ENCODE peak calls at places on chromosomes 7 and 10, in seven cellular contexts. One of them, this sample, is unnamed. For H3K4me1, the result is how much of the 10 kb centered on the place peaks cover.

GRCh38 chr7:85564861-85565630 is 378.2 kb upstream of the SEMA3D start:
- DNase-seq in astrocyte: no peak
- DNase-seq in effector memory CD4-positive, alpha-beta T cell: no peak
- DNase-seq in neural progenitor cell: no peak
- DNase-seq in stomach: no peak
- DNase-seq in left lung: no peak
- DNase-seq in neuronal stem cell: no peak
- DNase-seq in this sample: no peak

GRCh38 chr10:21509391-21510217 is 15.9 kb downstream of the SKIDA1 start:
- DNase-seq in astrocyte: no peak
- DNase-seq in effector memory CD4-positive, alpha-beta T cell: no peak
- DNase-seq in neural progenitor cell: peak
- DNase-seq in stomach: no peak
- DNase-seq in left lung: no peak
- DNase-seq in neuronal stem cell: no peak
- DNase-seq in this sample: no peak

GRCh38 chr7:137674064-137674463 is 172.7 kb downstream of the DGKI start:
- DNase-seq in astrocyte: no peak
- DNase-seq in effector memory CD4-positive, alpha-beta T cell: no peak
- DNase-seq in neural progenitor cell: no peak
- DNase-seq in stomach: no peak
- DNase-seq in left lung: no peak
- DNase-seq in neuronal stem cell: no peak
- DNase-seq in this sample: no peak

GRCh38 chr10:29105516-29106215 is 183.2 kb upstream of the LYZL1 start:
- DNase-seq in astrocyte: peak
- DNase-seq in effector memory CD4-positive, alpha-beta T cell: no peak
- DNase-seq in neural progenitor cell: no peak
- DNase-seq in stomach: no peak
- DNase-seq in left lung: no peak
- DNase-seq in neuronal stem cell: no peak
- DNase-seq in this sample: no peak

GRCh38 chr7:81180573-81180972 is 261.7 kb upstream of the SEMA3C start:
- DNase-seq in astrocyte: no peak
- DNase-seq in effector memory CD4-positive, alpha-beta T cell: no peak
- DNase-seq in neural progenitor cell: no peak
- DNase-seq in stomach: no peak
- DNase-seq in left lung: no peak
- DNase-seq in neuronal stem cell: no peak
- DNase-seq in this sample: no peak

GRCh38 chr10:93876391-93876790 is 17.4 kb upstream of the SLC35G1 start:
- DNase-seq in astrocyte: peak
- DNase-seq in effector memory CD4-positive, alpha-beta T cell: no peak
- DNase-seq in neural progenitor cell: no peak
- DNase-seq in stomach: no peak
- DNase-seq in left lung: no peak
- DNase-seq in neuronal stem cell: no peak
- DNase-seq in this sample: no peak

GRCh38 chr10:34762603-34763299 is 52.3 kb downstream of the PARD3 start:
- DNase-seq in astrocyte: no peak
- DNase-seq in effector memory CD4-positive, alpha-beta T cell: no peak
- DNase-seq in neural progenitor cell: no peak
- DNase-seq in stomach: no peak
- DNase-seq in left lung: no peak
- DNase-seq in neuronal stem cell: no peak
- DNase-seq in this sample: no peak

GRCh38 chr7:139644191-139644590 is 120.7 kb downstream of the CLEC2L start:
- DNase-seq in astrocyte: no peak
- DNase-seq in effector memory CD4-positive, alpha-beta T cell: no peak
- DNase-seq in neural progenitor cell: no peak
- DNase-seq in stomach: no peak
- DNase-seq in left lung: no peak
- DNase-seq in neuronal stem cell: no peak
- DNase-seq in this sample: no peak

GRCh38 chr7:158541330-158542010 is 46.2 kb downstream of the PTPRN2 start:
- DNase-seq in astrocyte: no peak
- DNase-seq in effector memory CD4-positive, alpha-beta T cell: no peak
- DNase-seq in neural progenitor cell: no peak
- DNase-seq in stomach: no peak
- DNase-seq in left lung: peak
- DNase-seq in neuronal stem cell: no peak
- DNase-seq in this sample: no peak

DNA sequence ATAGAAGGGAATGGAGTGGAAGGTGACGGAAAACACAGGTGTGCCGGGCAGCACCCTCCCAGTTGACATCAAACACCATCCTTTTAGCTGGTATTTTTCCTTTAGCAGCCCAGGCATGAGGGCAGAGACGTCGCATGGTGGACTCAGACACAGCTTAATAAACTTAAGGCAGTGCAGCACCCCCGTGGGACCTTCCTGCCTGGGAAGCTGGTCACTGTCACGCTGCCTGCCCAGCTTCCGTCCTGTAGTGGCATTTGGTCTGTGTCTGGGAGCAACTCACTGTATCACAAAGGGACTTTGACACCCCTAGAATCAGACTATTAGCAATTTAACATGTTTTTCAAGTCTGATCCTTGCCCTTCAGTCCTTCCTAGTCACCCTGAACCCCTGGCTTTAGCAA is 35.8 kb downstream of the IL15RA start:
- DNase-seq in astrocyte: no peak
- DNase-seq in effector memory CD4-positive, alpha-beta T cell: no peak
- DNase-seq in neural progenitor cell: no peak
- DNase-seq in stomach: no peak
- DNase-seq in left lung: no peak
- DNase-seq in neuronal stem cell: no peak
- DNase-seq in this sample: peak
- H3K27ac ChIP-seq in astrocyte: no peak
- H3K27ac ChIP-seq in effector memory CD4-positive, alpha-beta T cell: no peak
- H3K27ac ChIP-seq in neural progenitor cell: no peak
- H3K27ac ChIP-seq in stomach: peak
- H3K27ac ChIP-seq in left lung: peak
- H3K27ac ChIP-seq in neuronal stem cell: no peak
- H3K27ac ChIP-seq in this sample: no peak

GRCh38 chr7:27123477-27124053 is 7.0 kb downstream of the HOXA4 start:
- DNase-seq in astrocyte: peak
- DNase-seq in effector memory CD4-positive, alpha-beta T cell: no peak
- DNase-seq in neural progenitor cell: no peak
- DNase-seq in stomach: no peak
- DNase-seq in left lung: no peak
- DNase-seq in neuronal stem cell: no peak
- DNase-seq in this sample: no peak
- H3K4me1 ChIP-seq in astrocyte: under half
- H3K4me1 ChIP-seq in effector memory CD4-positive, alpha-beta T cell: under half
- H3K4me1 ChIP-seq in neural progenitor cell: under half
- H3K4me1 ChIP-seq in stomach: half or more
- H3K4me1 ChIP-seq in left lung: under half
- H3K4me1 ChIP-seq in neuronal stem cell: under half
- H3K4me1 ChIP-seq in this sample: under half

GRCh38 chr7:112450807-112451661 is 774 bp downstream of the IFRD1 start:
- DNase-seq in astrocyte: peak
- DNase-seq in effector memory CD4-positive, alpha-beta T cell: peak
- DNase-seq in neural progenitor cell: peak
- DNase-seq in stomach: peak
- DNase-seq in left lung: peak
- DNase-seq in neuronal stem cell: peak
- DNase-seq in this sample: peak

GRCh38 chr7:112449902-112450806 is at the start of gene IFRD1:
- DNase-seq in astrocyte: peak
- DNase-seq in effector memory CD4-positive, alpha-beta T cell: peak
- DNase-seq in neural progenitor cell: peak
- DNase-seq in stomach: peak
- DNase-seq in left lung: peak
- DNase-seq in neuronal stem cell: peak
- DNase-seq in this sample: peak

GRCh38 chr7:112448376-112448775 is 1.9 kb upstream of the IFRD1 start:
- DNase-seq in astrocyte: no peak
- DNase-seq in effector memory CD4-positive, alpha-beta T cell: no peak
- DNase-seq in neural progenitor cell: no peak
- DNase-seq in stomach: no peak
- DNase-seq in left lung: no peak
- DNase-seq in neuronal stem cell: no peak
- DNase-seq in this sample: no peak

GRCh38 chr7:112449353-112449752 is 907 bp upstream of the IFRD1 start:
- DNase-seq in astrocyte: peak
- DNase-seq in effector memory CD4-positive, alpha-beta T cell: no peak
- DNase-seq in neural progenitor cell: no peak
- DNase-seq in stomach: peak
- DNase-seq in left lung: peak
- DNase-seq in neuronal stem cell: no peak
- DNase-seq in this sample: peak

DNA sequence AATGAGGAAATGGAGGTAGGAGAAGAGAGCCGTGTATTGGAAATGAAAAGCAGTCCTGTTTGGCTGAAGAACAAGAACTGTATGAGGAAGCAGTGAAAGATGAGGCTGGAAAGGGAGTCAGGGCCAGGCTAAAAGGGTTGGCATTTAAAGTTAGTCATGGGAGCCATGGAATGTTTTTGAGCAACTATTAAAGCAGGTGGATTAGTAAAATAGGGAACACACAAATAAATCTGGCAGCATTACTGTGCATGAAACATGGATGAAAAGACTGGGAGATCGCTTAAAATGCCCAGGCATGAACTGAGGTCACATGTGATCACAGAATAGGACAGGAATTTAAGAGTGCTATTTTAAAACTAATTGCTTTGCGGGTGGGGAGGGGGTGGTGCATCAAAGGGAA is 1.4 kb upstream of the IFRD1 start:
- DNase-seq in astrocyte: no peak
- DNase-seq in effector memory CD4-positive, alpha-beta T cell: no peak
- DNase-seq in neural progenitor cell: no peak
- DNase-seq in stomach: no peak
- DNase-seq in left lung: no peak
- DNase-seq in neuronal stem cell: no peak
- DNase-seq in this sample: no peak
- H3K27ac ChIP-seq in astrocyte: no peak
- H3K27ac ChIP-seq in effector memory CD4-positive, alpha-beta T cell: no peak
- H3K27ac ChIP-seq in neural progenitor cell: no peak
- H3K27ac ChIP-seq in stomach: peak
- H3K27ac ChIP-seq in left lung: peak
- H3K27ac ChIP-seq in neuronal stem cell: no peak
- H3K27ac ChIP-seq in this sample: peak

DNA sequence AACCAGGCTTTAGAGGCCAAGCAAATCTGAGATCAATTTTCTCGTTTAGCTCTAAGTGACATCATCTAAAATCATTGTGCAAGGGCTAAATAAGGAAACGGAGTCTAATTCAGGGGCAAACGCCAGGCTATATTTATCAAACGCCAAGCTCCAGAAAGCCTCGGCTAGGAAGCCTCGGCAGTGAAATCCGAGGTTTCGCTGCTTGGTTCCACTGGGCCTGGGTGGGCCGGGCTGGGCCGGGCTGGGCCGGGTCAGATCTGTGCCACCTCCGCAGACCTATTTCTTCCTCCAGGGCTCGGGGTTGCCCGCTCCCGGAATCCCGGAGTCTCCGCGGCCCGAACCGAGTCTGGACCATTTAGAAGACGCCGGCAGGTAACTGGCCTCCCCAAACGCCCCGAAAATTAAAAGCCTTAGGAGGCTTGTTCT is 459 bp upstream of the FEZF1 start:
- DNase-seq in astrocyte: no peak
- DNase-seq in effector memory CD4-positive, alpha-beta T cell: no peak
- DNase-seq in neural progenitor cell: peak
- DNase-seq in stomach: no peak
- DNase-seq in left lung: no peak
- DNase-seq in neuronal stem cell: no peak
- DNase-seq in this sample: no peak
- H3K4me1 ChIP-seq in astrocyte: under half
- H3K4me1 ChIP-seq in effector memory CD4-positive, alpha-beta T cell: under half
- H3K4me1 ChIP-seq in neural progenitor cell: under half
- H3K4me1 ChIP-seq in stomach: half or more
- H3K4me1 ChIP-seq in left lung: under half
- H3K4me1 ChIP-seq in neuronal stem cell: under half
- H3K4me1 ChIP-seq in this sample: under half

DNA sequence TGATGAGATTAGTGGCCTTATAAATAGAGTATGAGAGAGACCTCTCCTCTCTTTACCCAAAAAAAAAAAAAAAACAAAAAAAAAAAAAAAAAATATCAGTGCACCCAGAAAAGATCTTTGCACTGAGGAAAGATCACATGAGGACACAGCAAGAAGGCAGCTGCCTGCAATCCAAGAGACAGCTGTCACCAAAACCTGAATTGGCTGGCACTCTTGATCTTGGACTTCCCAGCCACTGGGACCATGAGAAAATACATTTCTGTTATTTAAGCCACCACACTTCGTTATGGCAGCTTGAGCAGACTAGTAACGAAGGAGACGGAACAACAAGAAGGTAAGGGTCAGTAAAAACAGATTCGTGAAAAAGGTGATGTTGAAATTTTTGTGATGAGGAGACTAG is 47.0 kb downstream of the TMEM106B start:
- DNase-seq in astrocyte: no peak
- DNase-seq in effector memory CD4-positive, alpha-beta T cell: no peak
- DNase-seq in neural progenitor cell: no peak
- DNase-seq in stomach: no peak
- DNase-seq in left lung: no peak
- DNase-seq in neuronal stem cell: no peak
- DNase-seq in this sample: no peak
- H3K27ac ChIP-seq in astrocyte: no peak
- H3K27ac ChIP-seq in effector memory CD4-positive, alpha-beta T cell: peak
- H3K27ac ChIP-seq in neural progenitor cell: no peak
- H3K27ac ChIP-seq in stomach: no peak
- H3K27ac ChIP-seq in left lung: peak
- H3K27ac ChIP-seq in neuronal stem cell: no peak
- H3K27ac ChIP-seq in this sample: no peak